ENCODE peak calls at places on chromosomes 13 and 19, in five cellular contexts. One of them, this sample, is unnamed.

GRCh38 chr13:100148422-100148821 is 59.5 kb downstream of the PCCA start:
- DNase-seq in heart right ventricle: no peak
- DNase-seq in gastrocnemius medialis: no peak
- DNase-seq in BJ: no peak
- DNase-seq in endodermal cell: no peak
- DNase-seq in this sample: no peak

GRCh38 chr13:110330491-110331001 is 23.5 kb downstream of the COL4A2 start:
- DNase-seq in heart right ventricle: no peak
- DNase-seq in gastrocnemius medialis: no peak
- DNase-seq in BJ: no peak
- DNase-seq in endodermal cell: no peak
- DNase-seq in this sample: peak; percentile 70

GRCh38 chr13:112879283-112879833 is 89.7 kb upstream of the MCF2L start:
- DNase-seq in heart right ventricle: no peak
- DNase-seq in gastrocnemius medialis: no peak
- DNase-seq in BJ: no peak
- DNase-seq in endodermal cell: peak; percentile 33
- DNase-seq in this sample: peak; percentile 16

GRCh38 chr19:55777528-55777927 is 8.6 kb downstream of the RFPL4AL1 start:
- DNase-seq in heart right ventricle: no peak
- DNase-seq in gastrocnemius medialis: no peak
- DNase-seq in BJ: no peak
- DNase-seq in endodermal cell: peak; percentile 43
- DNase-seq in this sample: no peak

GRCh38 chr13:110646442-110647364 is 31.4 kb downstream of the NAXD start:
- DNase-seq in heart right ventricle: no peak
- DNase-seq in gastrocnemius medialis: no peak
- DNase-seq in BJ: no peak
- DNase-seq in endodermal cell: peak; percentile 43
- DNase-seq in this sample: no peak

GRCh38 chr19:3350014-3350663 is 16.2 kb upstream of the NFIC start:
- DNase-seq in heart right ventricle: no peak
- DNase-seq in gastrocnemius medialis: no peak
- DNase-seq in BJ: no peak
- DNase-seq in endodermal cell: no peak
- DNase-seq in this sample: no peak

GRCh38 chr13:42539670-42540069 is 34.3 kb upstream of the TNFSF11 start:
- DNase-seq in heart right ventricle: no peak
- DNase-seq in gastrocnemius medialis: no peak
- DNase-seq in BJ: no peak
- DNase-seq in endodermal cell: no peak
- DNase-seq in this sample: no peak

GRCh38 chr19:1810439-1811160 is 1.5 kb downstream of the ATP8B3 start:
- DNase-seq in heart right ventricle: no peak
- DNase-seq in gastrocnemius medialis: no peak
- DNase-seq in BJ: no peak
- DNase-seq in endodermal cell: no peak
- DNase-seq in this sample: no peak

GRCh38 chr13:30774214-30774730 is 38.9 kb downstream of the ALOX5AP start:
- DNase-seq in heart right ventricle: no peak
- DNase-seq in gastrocnemius medialis: no peak
- DNase-seq in BJ: no peak
- DNase-seq in endodermal cell: no peak
- DNase-seq in this sample: no peak

GRCh38 chr13:23510979-23511735 is 59.1 kb upstream of the TNFRSF19 start:
- DNase-seq in heart right ventricle: peak; percentile 40
- DNase-seq in gastrocnemius medialis: peak; percentile 49
- DNase-seq in BJ: no peak
- DNase-seq in endodermal cell: peak; percentile 53
- DNase-seq in this sample: no peak

GRCh38 chr19:38737921-38738731 is 6.1 kb downstream of the CAPN12 start:
- DNase-seq in heart right ventricle: no peak
- DNase-seq in gastrocnemius medialis: no peak
- DNase-seq in BJ: no peak
- DNase-seq in endodermal cell: peak; percentile 51
- DNase-seq in this sample: no peak

GRCh38 chr19:15995536-15995935 is 46.7 kb downstream of the OR10H4 start:
- DNase-seq in heart right ventricle: no peak
- DNase-seq in gastrocnemius medialis: no peak
- DNase-seq in BJ: no peak
- DNase-seq in endodermal cell: no peak
- DNase-seq in this sample: no peak

GRCh38 chr19:31253816-31254551 is 95.3 kb downstream of the TSHZ3 start:
- DNase-seq in heart right ventricle: no peak
- DNase-seq in gastrocnemius medialis: peak; percentile 35
- DNase-seq in BJ: no peak
- DNase-seq in endodermal cell: no peak
- DNase-seq in this sample: no peak

GRCh38 chr13:97460004-97460756 is 26.2 kb downstream of the RAP2A start:
- DNase-seq in heart right ventricle: no peak
- DNase-seq in gastrocnemius medialis: no peak
- DNase-seq in BJ: no peak
- DNase-seq in endodermal cell: no peak
- DNase-seq in this sample: no peak

GRCh38 chr13:30170569-30170968 is 136.8 kb downstream of the KATNAL1 start:
- DNase-seq in heart right ventricle: no peak
- DNase-seq in gastrocnemius medialis: no peak
- DNase-seq in BJ: no peak
- DNase-seq in endodermal cell: no peak
- DNase-seq in this sample: no peak

GRCh38 chr13:76600086-76600485 is 286.1 kb downstream of the KCTD12 start:
- DNase-seq in heart right ventricle: no peak
- DNase-seq in gastrocnemius medialis: no peak
- DNase-seq in BJ: no peak
- DNase-seq in endodermal cell: no peak
- DNase-seq in this sample: no peak

GRCh38 chr19:58305932-58306323 is 751 bp downstream of the ERVK3-1 start:
- DNase-seq in heart right ventricle: no peak
- DNase-seq in gastrocnemius medialis: no peak
- DNase-seq in BJ: no peak
- DNase-seq in endodermal cell: no peak
- DNase-seq in this sample: no peak

GRCh38 chr13:35891486-35891885 is 239.7 kb downstream of the DCLK1 start:
- DNase-seq in heart right ventricle: no peak
- DNase-seq in gastrocnemius medialis: no peak
- DNase-seq in BJ: no peak
- DNase-seq in endodermal cell: no peak
- DNase-seq in this sample: no peak

GRCh38 chr19:43534811-43535761 is 2.1 kb downstream of the ZNF575 start:
- DNase-seq in heart right ventricle: peak; percentile 68
- DNase-seq in gastrocnemius medialis: peak; percentile 45
- DNase-seq in BJ: no peak
- DNase-seq in endodermal cell: peak; percentile 96
- DNase-seq in this sample: no peak

GRCh38 chr19:51916167-51916566 is 11.1 kb upstream of the ZNF613 start:
- DNase-seq in heart right ventricle: no peak
- DNase-seq in gastrocnemius medialis: no peak
- DNase-seq in BJ: no peak
- DNase-seq in endodermal cell: no peak
- DNase-seq in this sample: no peak

GRCh38 chr13:89688908-89689307 is 1658.6 kb upstream of the MIR17HG start:
- DNase-seq in heart right ventricle: peak; percentile 28
- DNase-seq in gastrocnemius medialis: no peak
- DNase-seq in BJ: no peak
- DNase-seq in endodermal cell: no peak
- DNase-seq in this sample: no peak

GRCh38 chr19:16588089-16588823 is 16.0 kb upstream of the SLC35E1 start:
- DNase-seq in heart right ventricle: no peak
- DNase-seq in gastrocnemius medialis: peak; percentile 43
- DNase-seq in BJ: no peak
- DNase-seq in endodermal cell: no peak
- DNase-seq in this sample: no peak

GRCh38 chr13:40315416-40316064 is 350.9 kb downstream of the FOXO1 start:
- DNase-seq in heart right ventricle: peak; percentile 39
- DNase-seq in gastrocnemius medialis: no peak
- DNase-seq in BJ: no peak
- DNase-seq in endodermal cell: no peak
- DNase-seq in this sample: no peak

GRCh38 chr19:15374105-15374651 is 5.4 kb downstream of the AKAP8 start:
- DNase-seq in heart right ventricle: no peak
- DNase-seq in gastrocnemius medialis: no peak
- DNase-seq in BJ: no peak
- DNase-seq in endodermal cell: no peak
- DNase-seq in this sample: no peak

GRCh38 chr19:35202722-35203674 is 25.5 kb downstream of the FAM187B start:
- DNase-seq in heart right ventricle: no peak
- DNase-seq in gastrocnemius medialis: no peak
- DNase-seq in BJ: no peak
- DNase-seq in endodermal cell: peak; percentile 78
- DNase-seq in this sample: no peak

GRCh38 chr13:20796791-20797513 is 23.2 kb upstream of the EEF1AKMT1 start:
- DNase-seq in heart right ventricle: no peak
- DNase-seq in gastrocnemius medialis: no peak
- DNase-seq in BJ: no peak
- DNase-seq in endodermal cell: no peak
- DNase-seq in this sample: peak; percentile 4

GRCh38 chr13:31072041-31072440 is 89.7 kb downstream of the HSPH1 start:
- DNase-seq in heart right ventricle: no peak
- DNase-seq in gastrocnemius medialis: no peak
- DNase-seq in BJ: no peak
- DNase-seq in endodermal cell: no peak
- DNase-seq in this sample: no peak

GRCh38 chr19:48660854-48661731 is 11.7 kb downstream of the NTN5 start:
- DNase-seq in heart right ventricle: peak; percentile 94
- DNase-seq in gastrocnemius medialis: peak; percentile 71
- DNase-seq in BJ: peak; percentile 60
- DNase-seq in endodermal cell: peak; percentile 86
- DNase-seq in this sample: no peak

GRCh38 chr13:80706164-80706471 is 365.2 kb upstream of the SPRY2 start:
- DNase-seq in heart right ventricle: no peak
- DNase-seq in gastrocnemius medialis: no peak
- DNase-seq in BJ: no peak
- DNase-seq in endodermal cell: no peak
- DNase-seq in this sample: no peak

GRCh38 chr13:30766957-30767603 is 31.7 kb downstream of the ALOX5AP start:
- DNase-seq in heart right ventricle: no peak
- DNase-seq in gastrocnemius medialis: no peak
- DNase-seq in BJ: no peak
- DNase-seq in endodermal cell: no peak
- DNase-seq in this sample: no peak

GRCh38 chr19:12913871-12914690 is 5.0 kb downstream of the SYCE2 start:
- DNase-seq in heart right ventricle: no peak
- DNase-seq in gastrocnemius medialis: peak; percentile 28
- DNase-seq in BJ: no peak
- DNase-seq in endodermal cell: peak; percentile 64
- DNase-seq in this sample: no peak

GRCh38 chr13:33496336-33496735 is 210.8 kb upstream of the STARD13 start:
- DNase-seq in heart right ventricle: no peak
- DNase-seq in gastrocnemius medialis: no peak
- DNase-seq in BJ: no peak
- DNase-seq in endodermal cell: no peak
- DNase-seq in this sample: no peak
- H3K4me3 ChIP-seq in heart right ventricle: no peak overlapping the region
- H3K4me3 ChIP-seq in gastrocnemius medialis: no peak overlapping the region
- H3K4me3 ChIP-seq in BJ: no peak overlapping the region
- H3K4me3 ChIP-seq in endodermal cell: no peak overlapping the region
- H3K4me3 ChIP-seq in this sample: no peak overlapping the region

GRCh38 chr13:48078251-48078656 is 16.6 kb downstream of the MED4 start:
- DNase-seq in heart right ventricle: no peak
- DNase-seq in gastrocnemius medialis: no peak
- DNase-seq in BJ: no peak
- DNase-seq in endodermal cell: peak; percentile 51
- DNase-seq in this sample: no peak
- TF ChIP-seq CTCF in heart right ventricle: peak; percentile 30
- TF ChIP-seq CTCF in gastrocnemius medialis: no peak
- TF ChIP-seq CTCF in BJ: peak; percentile 4
- TF ChIP-seq CTCF in endodermal cell: peak; percentile 56
- TF ChIP-seq CTCF in this sample: no peak

GRCh38 chr19:18373892-18374629 is 11.9 kb upstream of the GDF15 start:
- DNase-seq in heart right ventricle: peak; percentile 95
- DNase-seq in gastrocnemius medialis: peak; percentile 94
- DNase-seq in BJ: peak; percentile 92
- DNase-seq in endodermal cell: peak; percentile 99
- DNase-seq in this sample: peak; percentile 91
- H3K4me3 ChIP-seq in heart right ventricle: no peak overlapping the region
- H3K4me3 ChIP-seq in gastrocnemius medialis: no peak overlapping the region
- H3K4me3 ChIP-seq in BJ: no peak overlapping the region
- H3K4me3 ChIP-seq in endodermal cell: no peak overlapping the region
- H3K4me3 ChIP-seq in this sample: no peak overlapping the region

GRCh38 chr19:10820173-10820572 is 15.8 kb downstream of the TMED1 start:
- DNase-seq in heart right ventricle: no peak
- DNase-seq in gastrocnemius medialis: no peak
- DNase-seq in BJ: no peak
- DNase-seq in endodermal cell: peak; percentile 63
- DNase-seq in this sample: no peak
- TF ChIP-seq CTCF in heart right ventricle: peak; percentile 33
- TF ChIP-seq CTCF in gastrocnemius medialis: peak; percentile 11
- TF ChIP-seq CTCF in BJ: peak; percentile 22
- TF ChIP-seq CTCF in endodermal cell: peak; percentile 68
- TF ChIP-seq CTCF in this sample: no peak

DNA sequence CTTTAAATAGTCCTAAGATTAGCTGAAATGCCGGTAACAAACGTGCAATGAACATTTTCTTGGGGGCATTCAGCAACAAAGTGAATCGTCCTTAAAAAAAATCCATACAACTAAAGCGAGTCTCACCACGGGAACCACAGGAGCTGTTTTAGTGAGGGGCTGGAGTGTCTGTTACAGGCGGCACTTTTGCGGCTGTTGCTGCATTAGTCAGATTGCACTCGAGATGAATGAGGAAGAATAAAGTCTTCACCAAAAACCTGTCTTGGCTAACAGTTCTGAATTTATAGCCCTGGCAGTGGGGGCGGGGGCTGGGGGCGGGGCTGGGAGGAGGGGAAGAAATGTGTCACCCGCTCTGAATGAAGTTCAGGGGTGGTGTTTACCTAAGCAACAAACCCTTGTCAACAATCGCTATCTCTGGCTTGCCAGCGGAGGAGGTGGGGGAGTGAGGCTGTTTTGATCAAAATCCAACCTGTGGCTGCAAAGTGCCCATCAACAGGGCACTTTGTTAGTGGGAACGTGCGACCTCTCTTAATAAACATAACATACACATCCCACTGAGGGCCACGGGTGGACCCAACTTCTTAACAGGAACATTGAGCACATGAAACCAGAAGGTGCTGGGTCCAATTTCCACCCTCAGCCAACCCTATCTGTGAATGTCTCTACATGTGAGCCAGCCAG is 44.5 kb downstream of the RFX2 start:
- DNase-seq in heart right ventricle: peak; percentile 66
- DNase-seq in gastrocnemius medialis: no peak
- DNase-seq in BJ: no peak
- DNase-seq in endodermal cell: peak; percentile 78
- DNase-seq in this sample: no peak
- H3K4me3 ChIP-seq in heart right ventricle: no peak overlapping the region
- H3K4me3 ChIP-seq in gastrocnemius medialis: no peak overlapping the region
- H3K4me3 ChIP-seq in BJ: no peak overlapping the region
- H3K4me3 ChIP-seq in endodermal cell: peak overlapping the region; percentile 71
- H3K4me3 ChIP-seq in this sample: no peak overlapping the region